ENCODE peak calls at places on chromosomes 6 and 20, in four cellular contexts. U, I, D and R are unnamed samples.

GRCh38 chr20:62812907-62813200 is 4.0 kb upstream of the COL9A3 start:
- DNase-seq in D (no peak), I (no peak), U (no peak), R (no peak)

GRCh38 chr20:56244259-56244658 is 4.3 kb upstream of the MC3R start:
- DNase-seq in I (no peak), U (no peak), D (no peak), R (no peak)

GRCh38 chr6:34233867-34234266 is 2.8 kb upstream of the HMGA1 start:
- DNase-seq in U (no peak), D (no peak), I (no peak), R (no peak)

GRCh38 chr6:141301779-141302178 is 830.9 kb upstream of the GJE1 start:
- DNase-seq in U (no peak), I (no peak), D (no peak), R (no peak)

GRCh38 chr6:155939253-155939652 is 483.6 kb upstream of the NOX3 start:
- DNase-seq in D (no peak), I (no peak), U (no peak), R (no peak)

GRCh38 chr6:125748534-125749111 is 809 bp upstream of the HEY2 start:
- DNase-seq in D (no peak), U (peak; percentile 74), I (peak; percentile 20), R (no peak)

GRCh38 chr20:54763366-54763765 is 288.0 kb downstream of the DOK5 start:
- DNase-seq in D (no peak), U (no peak), I (no peak), R (no peak)

GRCh38 chr6:53984163-53984562 is 127.1 kb upstream of the MLIP start:
- DNase-seq in U (no peak), D (no peak), I (no peak), R (no peak)

GRCh38 chr6:125149256-125150144 is 4.1 kb upstream of the TPD52L1 start:
- DNase-seq in I (no peak), U (no peak), D (no peak), R (no peak)

GRCh38 chr6:7311920-7312615 is 931 bp downstream of the SSR1 start:
- DNase-seq in U (peak; percentile 53), I (no peak), D (no peak), R (no peak)

GRCh38 chr6:31836676-31837611 is 9.4 kb downstream of the HSPA1B start:
- DNase-seq in D (no peak), I (no peak), U (no peak), R (no peak)